ENCODE peak calls at places on chromosomes 12 and 14, in seven cellular contexts. One of them, this sample, is unnamed.

GRCh38 chr14:56817396-56817921 is 7.2 kb upstream of the OTX2 start:
- DNase-seq in activated B cell treated with CpG ODN at 0.5 μM for 24 hours: no peak
- DNase-seq in body of pancreas: no peak
- DNase-seq in esophagus squamous epithelium: no peak
- DNase-seq in tibial nerve: no peak
- DNase-seq in ovary: no peak
- DNase-seq in lung: no peak
- DNase-seq in this sample: no peak

GRCh38 chr14:69780952-69781351 is 14.0 kb downstream of the SRSF5 start:
- DNase-seq in activated B cell treated with CpG ODN at 0.5 μM for 24 hours: no peak
- DNase-seq in body of pancreas: no peak
- DNase-seq in esophagus squamous epithelium: no peak
- DNase-seq in tibial nerve: no peak
- DNase-seq in ovary: no peak
- DNase-seq in lung: no peak
- DNase-seq in this sample: no peak

GRCh38 chr14:59371762-59372161 is 93.4 kb downstream of the GPR135 start:
- DNase-seq in activated B cell treated with CpG ODN at 0.5 μM for 24 hours: no peak
- DNase-seq in body of pancreas: no peak
- DNase-seq in esophagus squamous epithelium: no peak
- DNase-seq in tibial nerve: no peak
- DNase-seq in ovary: no peak
- DNase-seq in lung: no peak
- DNase-seq in this sample: no peak

GRCh38 chr12:98059659-98060343 is 455.6 kb upstream of the TMPO start:
- DNase-seq in activated B cell treated with CpG ODN at 0.5 μM for 24 hours: no peak
- DNase-seq in body of pancreas: no peak
- DNase-seq in esophagus squamous epithelium: no peak
- DNase-seq in tibial nerve: no peak
- DNase-seq in ovary: no peak
- DNase-seq in lung: no peak
- DNase-seq in this sample: no peak

GRCh38 chr12:29350080-29350479 is 30.9 kb downstream of the ERGIC2 start:
- DNase-seq in activated B cell treated with CpG ODN at 0.5 μM for 24 hours: no peak
- DNase-seq in body of pancreas: no peak
- DNase-seq in esophagus squamous epithelium: no peak
- DNase-seq in tibial nerve: no peak
- DNase-seq in ovary: no peak
- DNase-seq in lung: no peak
- DNase-seq in this sample: no peak

GRCh38 chr14:23248601-23249000 is 10.9 kb downstream of the RNF212B start:
- DNase-seq in activated B cell treated with CpG ODN at 0.5 μM for 24 hours: no peak
- DNase-seq in body of pancreas: no peak
- DNase-seq in esophagus squamous epithelium: no peak
- DNase-seq in tibial nerve: no peak
- DNase-seq in ovary: no peak
- DNase-seq in lung: no peak
- DNase-seq in this sample: no peak

GRCh38 chr12:106331594-106331993 is 26.0 kb upstream of the POLR3B start:
- DNase-seq in activated B cell treated with CpG ODN at 0.5 μM for 24 hours: no peak
- DNase-seq in body of pancreas: no peak
- DNase-seq in esophagus squamous epithelium: no peak
- DNase-seq in tibial nerve: no peak
- DNase-seq in ovary: no peak
- DNase-seq in lung: no peak
- DNase-seq in this sample: no peak

GRCh38 chr12:52551466-52551865 is 1.5 kb downstream of the KRT71 start:
- DNase-seq in activated B cell treated with CpG ODN at 0.5 μM for 24 hours: no peak
- DNase-seq in body of pancreas: no peak
- DNase-seq in esophagus squamous epithelium: no peak
- DNase-seq in tibial nerve: no peak
- DNase-seq in ovary: no peak
- DNase-seq in lung: no peak
- DNase-seq in this sample: no peak

GRCh38 chr12:110796952-110797351 is 49.8 kb upstream of the CCDC63 start:
- DNase-seq in activated B cell treated with CpG ODN at 0.5 μM for 24 hours: no peak
- DNase-seq in body of pancreas: no peak
- DNase-seq in esophagus squamous epithelium: no peak
- DNase-seq in tibial nerve: no peak
- DNase-seq in ovary: no peak
- DNase-seq in lung: no peak
- DNase-seq in this sample: no peak

GRCh38 chr14:42228611-42229010 is 621.9 kb downstream of the LRFN5 start:
- DNase-seq in activated B cell treated with CpG ODN at 0.5 μM for 24 hours: no peak
- DNase-seq in body of pancreas: no peak
- DNase-seq in esophagus squamous epithelium: no peak
- DNase-seq in tibial nerve: no peak
- DNase-seq in ovary: no peak
- DNase-seq in lung: no peak
- DNase-seq in this sample: no peak

GRCh38 chr14:69138189-69138535 is 14.8 kb downstream of the DCAF5 start:
- DNase-seq in activated B cell treated with CpG ODN at 0.5 μM for 24 hours: no peak
- DNase-seq in body of pancreas: no peak
- DNase-seq in esophagus squamous epithelium: no peak
- DNase-seq in tibial nerve: no peak
- DNase-seq in ovary: no peak
- DNase-seq in lung: no peak
- DNase-seq in this sample: no peak

GRCh38 chr12:128783129-128783574 is 40.6 kb downstream of the SLC15A4 start:
- DNase-seq in activated B cell treated with CpG ODN at 0.5 μM for 24 hours: no peak
- DNase-seq in body of pancreas: no peak
- DNase-seq in esophagus squamous epithelium: no peak
- DNase-seq in tibial nerve: no peak
- DNase-seq in ovary: no peak
- DNase-seq in lung: no peak
- DNase-seq in this sample: no peak

GRCh38 chr12:1801285-1801975 is 18.9 kb upstream of the LRTM2 start:
- DNase-seq in activated B cell treated with CpG ODN at 0.5 μM for 24 hours: no peak
- DNase-seq in body of pancreas: no peak
- DNase-seq in esophagus squamous epithelium: no peak
- DNase-seq in tibial nerve: no peak
- DNase-seq in ovary: no peak
- DNase-seq in lung: no peak
- DNase-seq in this sample: peak

GRCh38 chr12:105369014-105369413 is 38.5 kb downstream of the C12orf75 start:
- DNase-seq in activated B cell treated with CpG ODN at 0.5 μM for 24 hours: no peak
- DNase-seq in body of pancreas: no peak
- DNase-seq in esophagus squamous epithelium: no peak
- DNase-seq in tibial nerve: no peak
- DNase-seq in ovary: no peak
- DNase-seq in lung: no peak
- DNase-seq in this sample: no peak

GRCh38 chr12:39503445-39503844 is 60.5 kb upstream of the KIF21A start:
- DNase-seq in activated B cell treated with CpG ODN at 0.5 μM for 24 hours: no peak
- DNase-seq in body of pancreas: no peak
- DNase-seq in esophagus squamous epithelium: no peak
- DNase-seq in tibial nerve: no peak
- DNase-seq in ovary: no peak
- DNase-seq in lung: no peak
- DNase-seq in this sample: no peak

GRCh38 chr12:25155031-25155576 is 39.9 kb downstream of the DNAI7 start:
- DNase-seq in activated B cell treated with CpG ODN at 0.5 μM for 24 hours: no peak
- DNase-seq in body of pancreas: no peak
- DNase-seq in esophagus squamous epithelium: no peak
- DNase-seq in tibial nerve: no peak
- DNase-seq in ovary: no peak
- DNase-seq in lung: no peak
- DNase-seq in this sample: no peak

GRCh38 chr12:7994731-7995205 is 37.7 kb upstream of the FOXJ2 start:
- DNase-seq in activated B cell treated with CpG ODN at 0.5 μM for 24 hours: no peak
- DNase-seq in body of pancreas: no peak
- DNase-seq in esophagus squamous epithelium: no peak
- DNase-seq in tibial nerve: no peak
- DNase-seq in ovary: no peak
- DNase-seq in lung: no peak
- DNase-seq in this sample: no peak

GRCh38 chr14:22845821-22846625 is 9.6 kb downstream of the MMP14 start:
- DNase-seq in activated B cell treated with CpG ODN at 0.5 μM for 24 hours: no peak
- DNase-seq in body of pancreas: no peak
- DNase-seq in esophagus squamous epithelium: no peak
- DNase-seq in tibial nerve: no peak
- DNase-seq in ovary: no peak
- DNase-seq in lung: no peak
- DNase-seq in this sample: no peak

GRCh38 chr12:11040162-11040561 is 9.0 kb upstream of the TAS2R31 start:
- DNase-seq in activated B cell treated with CpG ODN at 0.5 μM for 24 hours: no peak
- DNase-seq in body of pancreas: no peak
- DNase-seq in esophagus squamous epithelium: no peak
- DNase-seq in tibial nerve: no peak
- DNase-seq in ovary: no peak
- DNase-seq in lung: no peak
- DNase-seq in this sample: no peak

GRCh38 chr12:68483592-68484373 is 126.9 kb upstream of the RAP1B start:
- DNase-seq in activated B cell treated with CpG ODN at 0.5 μM for 24 hours: no peak
- DNase-seq in body of pancreas: no peak
- DNase-seq in esophagus squamous epithelium: no peak
- DNase-seq in tibial nerve: no peak
- DNase-seq in ovary: no peak
- DNase-seq in lung: no peak
- DNase-seq in this sample: no peak

GRCh38 chr14:57008534-57008933 is 198.3 kb upstream of the OTX2 start:
- DNase-seq in activated B cell treated with CpG ODN at 0.5 μM for 24 hours: no peak
- DNase-seq in body of pancreas: no peak
- DNase-seq in esophagus squamous epithelium: no peak
- DNase-seq in tibial nerve: no peak
- DNase-seq in ovary: no peak
- DNase-seq in lung: no peak
- DNase-seq in this sample: no peak

GRCh38 chr12:117967512-117967911 is 1.3 kb downstream of the KSR2 start:
- DNase-seq in activated B cell treated with CpG ODN at 0.5 μM for 24 hours: no peak
- DNase-seq in body of pancreas: no peak
- DNase-seq in esophagus squamous epithelium: no peak
- DNase-seq in tibial nerve: no peak
- DNase-seq in ovary: no peak
- DNase-seq in lung: no peak
- DNase-seq in this sample: no peak

GRCh38 chr12:1593232-1594044 is 943 bp downstream of the FBXL14 start:
- DNase-seq in activated B cell treated with CpG ODN at 0.5 μM for 24 hours: no peak
- DNase-seq in body of pancreas: peak
- DNase-seq in esophagus squamous epithelium: no peak
- DNase-seq in tibial nerve: no peak
- DNase-seq in ovary: peak
- DNase-seq in lung: peak
- DNase-seq in this sample: no peak

GRCh38 chr12:122886851-122887816 is 8.8 kb downstream of the VPS37B start:
- DNase-seq in activated B cell treated with CpG ODN at 0.5 μM for 24 hours: no peak
- DNase-seq in body of pancreas: peak
- DNase-seq in esophagus squamous epithelium: no peak
- DNase-seq in tibial nerve: no peak
- DNase-seq in ovary: no peak
- DNase-seq in lung: no peak
- DNase-seq in this sample: no peak

GRCh38 chr12:29030006-29030405 is 119.1 kb upstream of the FAR2 start:
- DNase-seq in activated B cell treated with CpG ODN at 0.5 μM for 24 hours: no peak
- DNase-seq in body of pancreas: no peak
- DNase-seq in esophagus squamous epithelium: no peak
- DNase-seq in tibial nerve: no peak
- DNase-seq in ovary: no peak
- DNase-seq in lung: no peak
- DNase-seq in this sample: no peak

GRCh38 chr12:57255916-57256315 is 4.9 kb upstream of the STAC3 start:
- DNase-seq in activated B cell treated with CpG ODN at 0.5 μM for 24 hours: no peak
- DNase-seq in body of pancreas: no peak
- DNase-seq in esophagus squamous epithelium: no peak
- DNase-seq in tibial nerve: no peak
- DNase-seq in ovary: no peak
- DNase-seq in lung: no peak
- DNase-seq in this sample: no peak

GRCh38 chr14:32382704-32383103 is 53.6 kb downstream of the AKAP6 start:
- DNase-seq in activated B cell treated with CpG ODN at 0.5 μM for 24 hours: no peak
- DNase-seq in body of pancreas: peak
- DNase-seq in esophagus squamous epithelium: no peak
- DNase-seq in tibial nerve: no peak
- DNase-seq in ovary: no peak
- DNase-seq in lung: no peak
- DNase-seq in this sample: no peak

DNA sequence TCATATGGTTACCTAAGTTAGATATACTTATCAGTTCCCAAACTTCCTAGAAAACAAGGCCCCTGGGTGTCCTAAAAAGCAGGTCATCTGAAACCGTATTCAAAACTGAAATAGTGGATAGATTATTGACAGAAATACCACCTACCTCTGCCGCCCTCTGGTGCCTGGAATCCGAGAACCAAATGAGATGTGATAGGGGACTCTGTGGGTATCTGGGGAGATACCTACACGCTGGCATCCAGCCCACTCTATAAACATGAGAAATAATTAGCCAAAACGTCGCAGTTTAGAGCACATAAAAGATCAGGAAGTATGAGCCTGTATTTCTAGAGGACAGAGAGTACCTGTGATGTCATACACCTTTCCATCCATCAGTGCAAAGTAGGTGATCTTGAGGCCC is 4.4 kb downstream of the ORMDL2 start:
- DNase-seq in activated B cell treated with CpG ODN at 0.5 μM for 24 hours: no peak
- DNase-seq in body of pancreas: no peak
- DNase-seq in esophagus squamous epithelium: no peak
- DNase-seq in tibial nerve: no peak
- DNase-seq in ovary: no peak
- DNase-seq in lung: no peak
- DNase-seq in this sample: no peak
- TF ChIP-seq CTCF in activated B cell treated with CpG ODN at 0.5 μM for 24 hours: no peak
- TF ChIP-seq CTCF in body of pancreas: peak
- TF ChIP-seq CTCF in esophagus squamous epithelium: no peak
- TF ChIP-seq CTCF in tibial nerve: no peak
- TF ChIP-seq CTCF in ovary: no peak
- TF ChIP-seq CTCF in lung: no peak
- TF ChIP-seq CTCF in this sample: peak

GRCh38 chr14:93184391-93185332 is at the start of the genes LYSET and MOAP1:
- DNase-seq in activated B cell treated with CpG ODN at 0.5 μM for 24 hours: peak
- DNase-seq in body of pancreas: peak
- DNase-seq in esophagus squamous epithelium: peak
- DNase-seq in tibial nerve: peak
- DNase-seq in ovary: peak
- DNase-seq in lung: peak
- DNase-seq in this sample: peak
- TF ChIP-seq CTCF in activated B cell treated with CpG ODN at 0.5 μM for 24 hours: no peak
- TF ChIP-seq CTCF in body of pancreas: no peak
- TF ChIP-seq CTCF in esophagus squamous epithelium: peak
- TF ChIP-seq CTCF in tibial nerve: peak
- TF ChIP-seq CTCF in ovary: peak
- TF ChIP-seq CTCF in lung: no peak
- TF ChIP-seq CTCF in this sample: peak

DNA sequence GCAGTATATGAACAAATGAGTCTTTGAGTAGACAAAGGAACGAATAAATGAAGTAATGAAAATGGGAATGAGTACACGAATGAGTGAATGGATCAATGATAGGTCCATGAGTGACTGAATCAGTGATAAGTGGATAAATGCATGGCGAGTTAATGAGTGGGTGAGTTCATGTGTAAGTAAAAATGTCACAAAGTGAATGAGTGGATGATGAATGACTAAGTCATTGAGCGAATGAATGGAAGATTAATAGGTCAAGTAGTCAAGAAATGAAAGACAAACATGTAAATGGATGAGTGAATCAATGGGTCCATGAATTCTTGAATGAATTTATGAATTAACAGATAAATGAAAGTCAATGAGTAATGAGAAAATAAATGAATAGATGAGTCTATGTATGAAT is 97.2 kb upstream of the RTL1 start:
- DNase-seq in activated B cell treated with CpG ODN at 0.5 μM for 24 hours: no peak
- DNase-seq in body of pancreas: no peak
- DNase-seq in esophagus squamous epithelium: no peak
- DNase-seq in tibial nerve: no peak
- DNase-seq in ovary: no peak
- DNase-seq in lung: no peak
- DNase-seq in this sample: no peak
- TF ChIP-seq CTCF in activated B cell treated with CpG ODN at 0.5 μM for 24 hours: no peak
- TF ChIP-seq CTCF in body of pancreas: no peak
- TF ChIP-seq CTCF in esophagus squamous epithelium: no peak
- TF ChIP-seq CTCF in tibial nerve: no peak
- TF ChIP-seq CTCF in ovary: no peak
- TF ChIP-seq CTCF in lung: no peak
- TF ChIP-seq CTCF in this sample: no peak

GRCh38 chr12:96710127-96710745 is 196.8 kb upstream of the NEDD1 start:
- DNase-seq in activated B cell treated with CpG ODN at 0.5 μM for 24 hours: no peak
- DNase-seq in body of pancreas: no peak
- DNase-seq in esophagus squamous epithelium: no peak
- DNase-seq in tibial nerve: no peak
- DNase-seq in ovary: no peak
- DNase-seq in lung: no peak
- DNase-seq in this sample: no peak
- TF ChIP-seq CTCF in activated B cell treated with CpG ODN at 0.5 μM for 24 hours: no peak
- TF ChIP-seq CTCF in body of pancreas: no peak
- TF ChIP-seq CTCF in esophagus squamous epithelium: no peak
- TF ChIP-seq CTCF in tibial nerve: no peak
- TF ChIP-seq CTCF in ovary: no peak
- TF ChIP-seq CTCF in lung: no peak
- TF ChIP-seq CTCF in this sample: no peak